ENCODE peak calls at places on chromosomes 3 and 15, in four cellular contexts. F, T, M and K are unnamed samples.

GRCh38 chr15:75596703-75597345 is 17.7 kb upstream of the PTPN9 start:
- DNase-seq in M (no peak), T (no peak), F (no peak), K (peak; percentile 35)

GRCh38 chr3:15276028-15276717 is 56.2 kb downstream of the SH3BP5 start:
- DNase-seq in F (no peak), T (no peak), M (peak; percentile 66), K (no peak)

GRCh38 chr3:55468251-55468650 is 18.9 kb downstream of the WNT5A start:
- DNase-seq in F (no peak), T (peak; percentile 81), M (peak; percentile 82), K (no peak)

GRCh38 chr15:88701561-88702095 is 62.8 kb downstream of the ISG20 start:
- DNase-seq in M (no peak), F (no peak), T (no peak), K (no peak)

GRCh38 chr3:166114448-166114847 is 277.2 kb upstream of the BCHE start:
- DNase-seq in M (no peak), F (no peak), T (no peak), K (no peak)

GRCh38 chr3:133167340-133168024 is 129.3 kb downstream of the TMEM108 start:
- DNase-seq in F (no peak), T (no peak), M (no peak), K (no peak)

GRCh38 chr15:88890495-88890894 is 4.8 kb downstream of the HAPLN3 start:
- DNase-seq in M (peak; percentile 40), F (no peak), T (no peak), K (no peak)

GRCh38 chr3:157595259-157595658 is 92.0 kb upstream of the VEPH1 start:
- DNase-seq in M (no peak), T (no peak), F (no peak), K (no peak)

GRCh38 chr15:97706059-97706458 is 254.4 kb upstream of the ARRDC4 start:
- DNase-seq in T (no peak), M (no peak), F (no peak), K (no peak)

GRCh38 chr15:49832421-49832980 is 211.7 kb downstream of the DTWD1 start:
- DNase-seq in F (peak; percentile 71), T (no peak), M (peak; percentile 8), K (no peak)

GRCh38 chr3:13244695-13245449 is 171.6 kb upstream of the IQSEC1 start:
- DNase-seq in T (no peak), F (no peak), M (peak; percentile 16), K (no peak)

GRCh38 chr3:26652157-26652556 is 29.6 kb downstream of the LRRC3B start:
- DNase-seq in T (no peak), M (no peak), F (peak; percentile 10), K (no peak)

GRCh38 chr15:70098170-70098460 is 398 bp upstream of the TLE3 start:
- DNase-seq in F (no peak), M (no peak), T (no peak), K (no peak)

GRCh38 chr3:186124618-186125017 is 15.7 kb upstream of the ETV5 start:
- DNase-seq in M (no peak), T (no peak), F (peak; percentile 74), K (no peak)

GRCh38 chr3:38139652-38140051 is 1.2 kb downstream of the MYD88 start:
- DNase-seq in T (no peak), F (no peak), M (no peak), K (peak; percentile 61)

GRCh38 chr3:57079221-57079831 is 18.9 kb downstream of the SPATA12 start:
- DNase-seq in F (peak; percentile 37), T (no peak), M (peak; percentile 60), K (peak; percentile 33)

GRCh38 chr3:177256991-177257390 is 59.7 kb upstream of the TBL1XR1 start:
- DNase-seq in F (no peak), M (no peak), T (no peak), K (no peak)

GRCh38 chr15:68154923-68155559 is 50.1 kb downstream of the CALML4 start:
- DNase-seq in M (peak; percentile 82), T (peak; percentile 70), F (peak; percentile 43), K (peak; percentile 37)

GRCh38 chr3:69090021-69090420 is 5.3 kb downstream of the ARL6IP5 start:
- DNase-seq in T (peak; percentile 84), F (no peak), M (peak; percentile 82), K (no peak)

GRCh38 chr3:34106879-34107278 is 308.4 kb downstream of the PDCD6IP start:
- DNase-seq in F (no peak), T (no peak), M (peak; percentile 4), K (no peak)

GRCh38 chr15:101028321-101028720 is 109.2 kb downstream of the LRRK1 start:
- DNase-seq in F (no peak), M (no peak), T (peak; percentile 57), K (peak; percentile 3)

GRCh38 chr3:192892981-192893827 is 24.5 kb downstream of the MB21D2 start:
- DNase-seq in T (peak; percentile 91), M (peak; percentile 88), F (peak; percentile 44), K (peak; percentile 77)

GRCh38 chr15:58306591-58307312 is 125.0 kb upstream of the LIPC start:
- DNase-seq in F (no peak), M (peak; percentile 21), T (no peak), K (no peak)

GRCh38 chr15:31248951-31249350 is 77.7 kb upstream of the KLF13 start:
- DNase-seq in F (no peak), T (no peak), M (no peak), K (no peak)

GRCh38 chr3:8891774-8892173 is 71.5 kb downstream of the RAD18 start:
- DNase-seq in M (peak; percentile 42), F (no peak), T (no peak), K (no peak)
- H3K27ac ChIP-seq in M (peak overlapping the region; percentile 26), F (no peak overlapping the region), T (no peak overlapping the region), K (no peak overlapping the region)

GRCh38 chr3:138935864-138936762 is 10.8 kb downstream of the FOXL2 start:
- DNase-seq in F (peak; percentile 83), M (peak; percentile 76), T (peak; percentile 29), K (peak; percentile 52)
- H3K4me3 ChIP-seq in F (no peak overlapping the region), M (peak overlapping the region; percentile 71), T (peak overlapping the region; percentile 41), K (peak overlapping the region; percentile 39)

DNA sequence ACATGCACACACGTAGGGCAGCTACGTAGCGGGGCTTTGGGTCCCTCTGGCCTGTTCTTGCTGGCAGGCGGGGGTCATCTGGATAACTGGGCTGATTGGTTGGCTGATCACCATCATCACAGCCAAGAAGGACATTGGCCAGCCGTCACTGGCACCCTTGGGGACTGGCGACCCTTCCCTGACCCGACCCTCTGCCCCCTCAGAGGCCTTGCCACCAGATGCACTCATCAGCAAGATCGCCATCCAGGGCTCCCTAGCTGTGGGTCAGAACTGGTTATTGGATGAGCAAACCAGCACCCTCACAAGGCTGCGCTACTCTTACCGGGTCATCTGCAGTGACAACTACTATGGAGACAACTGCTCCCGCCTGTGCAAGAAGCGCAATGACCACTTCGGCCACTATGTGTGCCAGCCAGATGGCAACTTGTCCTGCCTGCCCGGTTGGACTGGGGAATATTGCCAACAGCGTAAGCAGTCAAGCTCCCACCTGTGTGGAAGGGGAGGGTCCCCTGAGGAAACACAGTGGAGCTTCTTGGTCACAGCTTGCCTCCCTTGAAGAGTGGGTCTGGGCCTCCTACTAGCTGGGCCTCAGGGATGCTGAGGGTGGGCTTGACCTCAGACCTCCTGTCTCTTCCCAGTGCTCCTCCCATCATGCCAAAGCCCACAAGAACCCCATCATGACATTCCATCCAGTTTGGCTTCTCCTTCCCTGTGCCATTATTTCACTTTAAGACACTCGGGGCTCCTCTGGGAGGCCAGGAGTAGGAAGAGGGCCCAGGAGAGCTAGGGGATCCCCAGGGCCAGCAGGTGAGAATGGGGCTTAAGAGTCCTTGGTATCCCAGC is 2.4 kb downstream of the DLL4 start:
- DNase-seq in T (no peak), M (no peak), F (no peak), K (no peak)
- H3K27me3 ChIP-seq in T (peaks cover 16% of the 10 kb centered on the region), M (peaks cover 45% of the 10 kb centered on the region), F (no peaks in the 10 kb centered on the region), K (peaks cover 64% of the 10 kb centered on the region)

DNA sequence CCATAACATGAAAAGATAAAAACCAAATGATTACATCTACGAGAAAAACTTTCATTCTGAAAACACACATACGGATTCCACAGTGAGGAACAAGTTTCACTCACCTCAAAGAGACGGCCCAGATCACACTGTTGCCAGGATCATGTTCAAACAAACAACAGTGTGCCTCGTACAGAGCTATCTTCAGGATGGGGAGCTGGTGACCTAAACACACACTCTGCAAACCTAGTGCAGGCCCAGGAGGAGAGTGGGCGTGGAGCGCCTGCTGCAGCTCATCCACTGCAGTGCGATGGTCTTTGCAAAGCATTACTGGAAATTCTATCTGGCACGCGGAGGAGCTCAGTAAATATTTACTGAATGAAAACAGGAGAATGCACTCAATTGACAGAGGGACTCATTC is 38.5 kb downstream of the TAMM41 start:
- DNase-seq in T (peak; percentile 29), M (peak; percentile 18), F (no peak), K (no peak)
- H3K27ac ChIP-seq in T (peak overlapping the region; percentile 47), M (peak overlapping the region; percentile 61), F (no peak overlapping the region), K (no peak overlapping the region)

DNA sequence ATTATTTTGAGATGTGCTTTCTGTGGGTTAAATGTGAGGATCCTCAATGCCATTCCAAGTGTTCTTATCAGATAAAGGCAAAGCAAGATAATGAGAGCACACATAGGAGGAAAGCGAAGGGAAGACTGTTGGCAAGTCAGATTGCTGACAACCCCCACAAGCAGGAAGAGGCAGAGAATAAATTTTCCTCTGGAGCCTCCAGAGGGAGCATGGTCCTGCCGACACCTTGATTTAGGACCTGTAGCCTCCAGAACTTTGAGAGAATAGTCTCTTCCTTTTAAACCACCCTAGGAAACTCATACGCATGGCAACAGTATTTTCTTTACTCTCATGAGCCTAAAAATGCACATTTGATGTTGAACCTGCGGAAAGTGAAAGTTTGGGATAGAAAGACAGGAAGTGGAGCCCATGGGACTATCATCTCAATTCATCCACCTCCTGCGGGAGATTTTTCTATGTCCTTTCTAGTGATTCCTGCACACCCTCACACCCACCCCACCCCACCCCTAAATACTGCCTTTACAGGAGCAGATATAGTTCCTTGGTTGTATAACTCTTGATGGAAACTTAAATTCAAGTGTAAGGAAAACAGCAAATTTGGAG is 116.7 kb upstream of the LPP start:
- DNase-seq in T (peak; percentile 45), M (peak; percentile 58), F (peak; percentile 62), K (no peak)
- H3K4me3 ChIP-seq in T (no peak overlapping the region), M (peak overlapping the region; percentile 39), F (no peak overlapping the region), K (peak overlapping the region; percentile 3)